ENCODE peak calls at places on chromosomes 12 and 14, in nine cellular contexts. One of them, this sample, is unnamed.

GRCh38 chr12:64083285-64084210 is 138.5 kb downstream of the KICS2 start:
- DNase-seq in IMR-90: peak
- DNase-seq in ovary: peak
- DNase-seq in breast epithelium: peak
- DNase-seq in NB4: no peak
- DNase-seq in HepG2: no peak
- DNase-seq in A549: peak
- DNase-seq in esophagus muscularis mucosa: no peak
- DNase-seq in gastrocnemius medialis: peak
- DNase-seq in this sample: peak

GRCh38 chr14:55578511-55578910 is 1.5 kb upstream of the KTN1 start:
- DNase-seq in IMR-90: no peak
- DNase-seq in ovary: no peak
- DNase-seq in breast epithelium: no peak
- DNase-seq in NB4: no peak
- DNase-seq in HepG2: no peak
- DNase-seq in A549: no peak
- DNase-seq in esophagus muscularis mucosa: no peak
- DNase-seq in gastrocnemius medialis: no peak
- DNase-seq in this sample: no peak

GRCh38 chr12:3220382-3221321 is 143.5 kb downstream of the TSPAN9 start:
- DNase-seq in IMR-90: no peak
- DNase-seq in ovary: no peak
- DNase-seq in breast epithelium: no peak
- DNase-seq in NB4: no peak
- DNase-seq in HepG2: no peak
- DNase-seq in A549: no peak
- DNase-seq in esophagus muscularis mucosa: no peak
- DNase-seq in gastrocnemius medialis: no peak
- DNase-seq in this sample: no peak

GRCh38 chr14:54356172-54356571 is 40.6 kb upstream of the CDKN3 start:
- DNase-seq in IMR-90: peak
- DNase-seq in ovary: no peak
- DNase-seq in breast epithelium: no peak
- DNase-seq in NB4: no peak
- DNase-seq in HepG2: peak
- DNase-seq in A549: no peak
- DNase-seq in esophagus muscularis mucosa: no peak
- DNase-seq in gastrocnemius medialis: no peak
- DNase-seq in this sample: no peak

GRCh38 chr12:54173066-54173726 is 15.6 kb downstream of the SMUG1 start:
- DNase-seq in IMR-90: no peak
- DNase-seq in ovary: peak
- DNase-seq in breast epithelium: peak
- DNase-seq in NB4: peak
- DNase-seq in HepG2: no peak
- DNase-seq in A549: no peak
- DNase-seq in esophagus muscularis mucosa: no peak
- DNase-seq in gastrocnemius medialis: no peak
- DNase-seq in this sample: no peak

GRCh38 chr12:115185529-115185928 is 501.6 kb upstream of the TBX3 start:
- DNase-seq in IMR-90: peak
- DNase-seq in ovary: no peak
- DNase-seq in breast epithelium: no peak
- DNase-seq in NB4: no peak
- DNase-seq in HepG2: no peak
- DNase-seq in A549: no peak
- DNase-seq in esophagus muscularis mucosa: no peak
- DNase-seq in gastrocnemius medialis: no peak
- DNase-seq in this sample: no peak

GRCh38 chr14:102182190-102182589 is 42.5 kb downstream of the WDR20 start:
- DNase-seq in IMR-90: peak
- DNase-seq in ovary: no peak
- DNase-seq in breast epithelium: no peak
- DNase-seq in NB4: peak
- DNase-seq in HepG2: no peak
- DNase-seq in A549: no peak
- DNase-seq in esophagus muscularis mucosa: no peak
- DNase-seq in gastrocnemius medialis: no peak
- DNase-seq in this sample: no peak

GRCh38 chr12:14393736-14394135 is 28.3 kb downstream of the ATF7IP start:
- DNase-seq in IMR-90: peak
- DNase-seq in ovary: no peak
- DNase-seq in breast epithelium: no peak
- DNase-seq in NB4: no peak
- DNase-seq in HepG2: no peak
- DNase-seq in A549: no peak
- DNase-seq in esophagus muscularis mucosa: no peak
- DNase-seq in gastrocnemius medialis: no peak
- DNase-seq in this sample: no peak

GRCh38 chr14:105116451-105117256 is 51.4 kb upstream of the GPR132 start:
- DNase-seq in IMR-90: no peak
- DNase-seq in ovary: no peak
- DNase-seq in breast epithelium: peak
- DNase-seq in NB4: no peak
- DNase-seq in HepG2: no peak
- DNase-seq in A549: no peak
- DNase-seq in esophagus muscularis mucosa: no peak
- DNase-seq in gastrocnemius medialis: no peak
- DNase-seq in this sample: no peak

GRCh38 chr12:94193168-94193567 is 44.8 kb downstream of the PLXNC1 start:
- DNase-seq in IMR-90: no peak
- DNase-seq in ovary: no peak
- DNase-seq in breast epithelium: no peak
- DNase-seq in NB4: no peak
- DNase-seq in HepG2: no peak
- DNase-seq in A549: no peak
- DNase-seq in esophagus muscularis mucosa: no peak
- DNase-seq in gastrocnemius medialis: no peak
- DNase-seq in this sample: no peak

GRCh38 chr12:132438726-132439125 is 51.2 kb upstream of the FBRSL1 start:
- DNase-seq in IMR-90: no peak
- DNase-seq in ovary: no peak
- DNase-seq in breast epithelium: no peak
- DNase-seq in NB4: no peak
- DNase-seq in HepG2: no peak
- DNase-seq in A549: no peak
- DNase-seq in esophagus muscularis mucosa: no peak
- DNase-seq in gastrocnemius medialis: no peak
- DNase-seq in this sample: no peak

GRCh38 chr12:53004582-53004981 is 1.7 kb upstream of the EIF4B start:
- DNase-seq in IMR-90: peak
- DNase-seq in ovary: no peak
- DNase-seq in breast epithelium: no peak
- DNase-seq in NB4: peak
- DNase-seq in HepG2: no peak
- DNase-seq in A549: peak
- DNase-seq in esophagus muscularis mucosa: no peak
- DNase-seq in gastrocnemius medialis: no peak
- DNase-seq in this sample: no peak

GRCh38 chr12:125356111-125356510 is 290.9 kb downstream of the AACS start:
- DNase-seq in IMR-90: no peak
- DNase-seq in ovary: no peak
- DNase-seq in breast epithelium: no peak
- DNase-seq in NB4: no peak
- DNase-seq in HepG2: no peak
- DNase-seq in A549: no peak
- DNase-seq in esophagus muscularis mucosa: no peak
- DNase-seq in gastrocnemius medialis: no peak
- DNase-seq in this sample: no peak

GRCh38 chr14:36942522-36943245 is 229.7 kb downstream of the SLC25A21 start:
- DNase-seq in IMR-90: peak
- DNase-seq in ovary: no peak
- DNase-seq in breast epithelium: no peak
- DNase-seq in NB4: no peak
- DNase-seq in HepG2: no peak
- DNase-seq in A549: peak
- DNase-seq in esophagus muscularis mucosa: no peak
- DNase-seq in gastrocnemius medialis: no peak
- DNase-seq in this sample: no peak

GRCh38 chr12:67780580-67781084 is 132.1 kb downstream of the DYRK2 start:
- DNase-seq in IMR-90: no peak
- DNase-seq in ovary: no peak
- DNase-seq in breast epithelium: no peak
- DNase-seq in NB4: no peak
- DNase-seq in HepG2: no peak
- DNase-seq in A549: no peak
- DNase-seq in esophagus muscularis mucosa: no peak
- DNase-seq in gastrocnemius medialis: no peak
- DNase-seq in this sample: no peak

GRCh38 chr14:50230601-50231474 is 540 bp downstream of the SOS2 start:
- DNase-seq in IMR-90: peak
- DNase-seq in ovary: peak
- DNase-seq in breast epithelium: peak
- DNase-seq in NB4: peak
- DNase-seq in HepG2: peak
- DNase-seq in A549: peak
- DNase-seq in esophagus muscularis mucosa: no peak
- DNase-seq in gastrocnemius medialis: peak
- DNase-seq in this sample: peak

GRCh38 chr12:5073838-5074237 is 30.2 kb downstream of the KCNA5 start:
- DNase-seq in IMR-90: peak
- DNase-seq in ovary: no peak
- DNase-seq in breast epithelium: no peak
- DNase-seq in NB4: peak
- DNase-seq in HepG2: no peak
- DNase-seq in A549: no peak
- DNase-seq in esophagus muscularis mucosa: no peak
- DNase-seq in gastrocnemius medialis: no peak
- DNase-seq in this sample: no peak

GRCh38 chr14:68177728-68178127 is 358.1 kb downstream of the RAD51B start:
- DNase-seq in IMR-90: no peak
- DNase-seq in ovary: no peak
- DNase-seq in breast epithelium: no peak
- DNase-seq in NB4: no peak
- DNase-seq in HepG2: no peak
- DNase-seq in A549: no peak
- DNase-seq in esophagus muscularis mucosa: no peak
- DNase-seq in gastrocnemius medialis: no peak
- DNase-seq in this sample: no peak

DNA sequence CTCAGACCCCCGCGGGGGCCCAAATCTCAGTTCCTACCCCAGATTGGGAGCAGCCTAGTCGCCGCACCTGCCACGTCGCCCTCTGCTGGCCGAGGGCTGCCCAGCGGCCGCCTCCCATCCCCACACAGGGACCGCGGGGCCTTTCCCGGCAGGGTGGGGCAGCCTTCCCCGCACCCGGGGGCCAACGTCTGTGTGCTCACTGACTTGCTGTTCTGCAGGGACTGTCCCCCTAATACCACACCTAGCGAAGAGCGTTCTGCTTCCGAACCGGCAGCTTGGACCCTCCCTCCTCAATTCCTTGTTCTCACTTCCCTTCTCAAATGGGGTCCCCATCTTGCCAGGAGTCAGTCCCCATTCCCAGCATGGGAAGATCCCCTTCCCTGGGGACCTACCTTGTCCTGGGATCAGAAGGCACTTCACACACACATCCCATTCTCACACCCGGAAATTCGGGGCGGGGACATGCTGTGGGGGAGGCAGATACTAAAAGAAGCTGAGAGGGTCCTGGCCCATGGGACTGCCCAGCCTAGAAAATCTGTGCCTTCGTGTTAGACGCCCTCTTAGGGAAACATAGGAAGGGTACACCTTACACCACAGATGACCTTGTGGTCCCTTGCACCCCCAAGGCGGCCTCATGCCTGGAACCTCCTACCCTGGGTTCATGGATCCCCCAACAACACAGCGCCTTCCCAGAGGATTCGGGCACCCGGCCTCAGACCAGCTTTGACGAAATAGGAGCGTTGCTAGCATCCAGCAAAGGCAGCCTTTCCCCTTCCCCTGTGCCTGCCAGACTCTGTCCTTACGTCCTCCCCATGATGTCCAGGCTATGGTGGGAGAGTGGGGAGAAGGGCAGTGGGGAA is 16.4 kb downstream of the ACVRL1 start:
- DNase-seq in IMR-90: no peak
- DNase-seq in ovary: peak
- DNase-seq in breast epithelium: peak
- DNase-seq in NB4: peak
- DNase-seq in HepG2: no peak
- DNase-seq in A549: no peak
- DNase-seq in esophagus muscularis mucosa: no peak
- DNase-seq in gastrocnemius medialis: peak
- DNase-seq in this sample: peak
- TF ChIP-seq POLR2A in IMR-90: no peak
- TF ChIP-seq POLR2A in ovary: no peak
- TF ChIP-seq POLR2A in breast epithelium: no peak
- TF ChIP-seq POLR2A in NB4: no peak
- TF ChIP-seq POLR2A in HepG2: no peak
- TF ChIP-seq POLR2A in A549: no peak
- TF ChIP-seq POLR2A in esophagus muscularis mucosa: no peak
- TF ChIP-seq POLR2A in gastrocnemius medialis: no peak
- TF ChIP-seq POLR2A in this sample: no peak

GRCh38 chr14:71116206-71117122 is 209.2 kb downstream of the PCNX1 start:
- DNase-seq in IMR-90: no peak
- DNase-seq in ovary: no peak
- DNase-seq in breast epithelium: no peak
- DNase-seq in NB4: no peak
- DNase-seq in HepG2: peak
- DNase-seq in A549: no peak
- DNase-seq in esophagus muscularis mucosa: no peak
- DNase-seq in gastrocnemius medialis: no peak
- DNase-seq in this sample: no peak
- TF ChIP-seq CTCF in IMR-90: no peak
- TF ChIP-seq CTCF in ovary: no peak
- TF ChIP-seq CTCF in breast epithelium: no peak
- TF ChIP-seq CTCF in NB4: no peak
- TF ChIP-seq CTCF in HepG2: no peak
- TF ChIP-seq CTCF in A549: no peak
- TF ChIP-seq CTCF in esophagus muscularis mucosa: no peak
- TF ChIP-seq CTCF in gastrocnemius medialis: no peak
- TF ChIP-seq CTCF in this sample: no peak

GRCh38 chr12:15782667-15783066 is 6.5 kb downstream of the EPS8 start:
- DNase-seq in IMR-90: no peak
- DNase-seq in ovary: no peak
- DNase-seq in breast epithelium: no peak
- DNase-seq in NB4: no peak
- DNase-seq in HepG2: no peak
- DNase-seq in A549: no peak
- DNase-seq in esophagus muscularis mucosa: no peak
- DNase-seq in gastrocnemius medialis: no peak
- DNase-seq in this sample: no peak
- TF ChIP-seq POLR2A in IMR-90: no peak
- TF ChIP-seq POLR2A in ovary: no peak
- TF ChIP-seq POLR2A in breast epithelium: no peak
- TF ChIP-seq POLR2A in NB4: no peak
- TF ChIP-seq POLR2A in HepG2: no peak
- TF ChIP-seq POLR2A in A549: no peak
- TF ChIP-seq POLR2A in esophagus muscularis mucosa: no peak
- TF ChIP-seq POLR2A in gastrocnemius medialis: no peak
- TF ChIP-seq POLR2A in this sample: no peak

GRCh38 chr12:111503116-111503515 is 96.0 kb downstream of the ATXN2 start:
- DNase-seq in IMR-90: peak
- DNase-seq in ovary: no peak
- DNase-seq in breast epithelium: no peak
- DNase-seq in NB4: no peak
- DNase-seq in HepG2: no peak
- DNase-seq in A549: no peak
- DNase-seq in esophagus muscularis mucosa: no peak
- DNase-seq in gastrocnemius medialis: no peak
- DNase-seq in this sample: no peak

GRCh38 chr12:111506260-111506659 is 92.9 kb downstream of the ATXN2 start:
- DNase-seq in IMR-90: no peak
- DNase-seq in ovary: no peak
- DNase-seq in breast epithelium: no peak
- DNase-seq in NB4: no peak
- DNase-seq in HepG2: no peak
- DNase-seq in A549: no peak
- DNase-seq in esophagus muscularis mucosa: no peak
- DNase-seq in gastrocnemius medialis: no peak
- DNase-seq in this sample: no peak

GRCh38 chr12:111505601-111506036 is 93.5 kb downstream of the ATXN2 start:
- DNase-seq in IMR-90: no peak
- DNase-seq in ovary: no peak
- DNase-seq in breast epithelium: no peak
- DNase-seq in NB4: peak
- DNase-seq in HepG2: no peak
- DNase-seq in A549: peak
- DNase-seq in esophagus muscularis mucosa: no peak
- DNase-seq in gastrocnemius medialis: no peak
- DNase-seq in this sample: no peak
- TF ChIP-seq CTCF in IMR-90: no peak
- TF ChIP-seq CTCF in ovary: no peak
- TF ChIP-seq CTCF in breast epithelium: no peak
- TF ChIP-seq CTCF in NB4: no peak
- TF ChIP-seq CTCF in HepG2: no peak
- TF ChIP-seq CTCF in A549: no peak
- TF ChIP-seq CTCF in esophagus muscularis mucosa: no peak
- TF ChIP-seq CTCF in gastrocnemius medialis: no peak
- TF ChIP-seq CTCF in this sample: no peak

This sample was measured in lower leg skin.